ENCODE peak calls at places on chromosomes 16 and 17, in four cellular contexts. One of them, this sample, is unnamed. For H3F3A, the result is how much of the 10 kb centered on the place peaks cover.

GRCh38 chr16:11224894-11225676 is 30.9 kb downstream of the SOCS1 start:
- DNase-seq in GM23248: no peak
- DNase-seq in neural progenitor cell: no peak
- DNase-seq in MM.1S: peak
- DNase-seq in this sample: no peak

GRCh38 chr16:54985668-54986067 is 55.0 kb downstream of the IRX5 start:
- DNase-seq in GM23248: no peak
- DNase-seq in neural progenitor cell: no peak
- DNase-seq in MM.1S: no peak
- DNase-seq in this sample: no peak

GRCh38 chr17:47733414-47734288 is 615 bp downstream of the TBX21 start:
- DNase-seq in GM23248: peak
- DNase-seq in neural progenitor cell: peak
- DNase-seq in MM.1S: no peak
- DNase-seq in this sample: no peak

GRCh38 chr17:66422181-66422580 is 119.8 kb downstream of the PRKCA start:
- DNase-seq in GM23248: peak
- DNase-seq in neural progenitor cell: no peak
- DNase-seq in MM.1S: no peak
- DNase-seq in this sample: no peak

GRCh38 chr16:4081577-4082021 is 34.6 kb downstream of the ADCY9 start:
- DNase-seq in GM23248: peak
- DNase-seq in neural progenitor cell: peak
- DNase-seq in MM.1S: no peak
- DNase-seq in this sample: no peak

GRCh38 chr16:21684199-21684598 is 20.4 kb downstream of the OTOA start:
- DNase-seq in GM23248: peak
- DNase-seq in neural progenitor cell: peak
- DNase-seq in MM.1S: no peak
- DNase-seq in this sample: no peak

GRCh38 chr16:55001931-55002330 is 71.3 kb downstream of the IRX5 start:
- DNase-seq in GM23248: peak
- DNase-seq in neural progenitor cell: no peak
- DNase-seq in MM.1S: no peak
- DNase-seq in this sample: no peak

GRCh38 chr17:38322156-38322779 is 21.5 kb downstream of the GPR179 start:
- DNase-seq in GM23248: peak
- DNase-seq in neural progenitor cell: peak
- DNase-seq in MM.1S: peak
- DNase-seq in this sample: peak

GRCh38 chr17:42101513-42102292 is 3.4 kb upstream of the ZNF385C start:
- DNase-seq in GM23248: peak
- DNase-seq in neural progenitor cell: peak
- DNase-seq in MM.1S: peak
- DNase-seq in this sample: no peak

GRCh38 chr16:69190046-69190588 is 3.2 kb downstream of the SNTB2 start:
- DNase-seq in GM23248: no peak
- DNase-seq in neural progenitor cell: no peak
- DNase-seq in MM.1S: no peak
- DNase-seq in this sample: no peak

GRCh38 chr17:2198917-2199316 is 104.7 kb downstream of the SMG6 start:
- DNase-seq in GM23248: peak
- DNase-seq in neural progenitor cell: no peak
- DNase-seq in MM.1S: no peak
- DNase-seq in this sample: no peak

GRCh38 chr17:73325527-73325842 is 13.7 kb upstream of the CDC42EP4 start:
- DNase-seq in GM23248: peak
- DNase-seq in neural progenitor cell: no peak
- DNase-seq in MM.1S: no peak
- DNase-seq in this sample: peak

GRCh38 chr16:75208242-75208825 is 1.4 kb upstream of the CTRB2 start:
- DNase-seq in GM23248: no peak
- DNase-seq in neural progenitor cell: no peak
- DNase-seq in MM.1S: no peak
- DNase-seq in this sample: no peak

GRCh38 chr17:67679225-67679624 is 38.5 kb upstream of the NOL11 start:
- DNase-seq in GM23248: no peak
- DNase-seq in neural progenitor cell: no peak
- DNase-seq in MM.1S: peak
- DNase-seq in this sample: no peak

GRCh38 chr17:81646869-81647600 is 9.3 kb downstream of the PDE6G start:
- DNase-seq in GM23248: no peak
- DNase-seq in neural progenitor cell: no peak
- DNase-seq in MM.1S: no peak
- DNase-seq in this sample: no peak
- H2AFZ ChIP-seq in GM23248: no peak
- H2AFZ ChIP-seq in neural progenitor cell: no peak
- H2AFZ ChIP-seq in MM.1S: no peak
- H2AFZ ChIP-seq in this sample: no peak

GRCh38 chr17:49031965-49032928 is 35.1 kb downstream of the IGF2BP1 start:
- DNase-seq in GM23248: peak
- DNase-seq in neural progenitor cell: peak
- DNase-seq in MM.1S: peak
- DNase-seq in this sample: peak
- H3F3A ChIP-seq in GM23248: under half
- H3F3A ChIP-seq in neural progenitor cell: half or more
- H3F3A ChIP-seq in MM.1S: under half
- H3F3A ChIP-seq in this sample: under half

GRCh38 chr17:44004077-44004760 is at the start of gene NAGS:
- DNase-seq in GM23248: peak
- DNase-seq in neural progenitor cell: peak
- DNase-seq in MM.1S: no peak
- DNase-seq in this sample: no peak
- H2AFZ ChIP-seq in GM23248: peak
- H2AFZ ChIP-seq in neural progenitor cell: no peak
- H2AFZ ChIP-seq in MM.1S: no peak
- H2AFZ ChIP-seq in this sample: no peak

DNA sequence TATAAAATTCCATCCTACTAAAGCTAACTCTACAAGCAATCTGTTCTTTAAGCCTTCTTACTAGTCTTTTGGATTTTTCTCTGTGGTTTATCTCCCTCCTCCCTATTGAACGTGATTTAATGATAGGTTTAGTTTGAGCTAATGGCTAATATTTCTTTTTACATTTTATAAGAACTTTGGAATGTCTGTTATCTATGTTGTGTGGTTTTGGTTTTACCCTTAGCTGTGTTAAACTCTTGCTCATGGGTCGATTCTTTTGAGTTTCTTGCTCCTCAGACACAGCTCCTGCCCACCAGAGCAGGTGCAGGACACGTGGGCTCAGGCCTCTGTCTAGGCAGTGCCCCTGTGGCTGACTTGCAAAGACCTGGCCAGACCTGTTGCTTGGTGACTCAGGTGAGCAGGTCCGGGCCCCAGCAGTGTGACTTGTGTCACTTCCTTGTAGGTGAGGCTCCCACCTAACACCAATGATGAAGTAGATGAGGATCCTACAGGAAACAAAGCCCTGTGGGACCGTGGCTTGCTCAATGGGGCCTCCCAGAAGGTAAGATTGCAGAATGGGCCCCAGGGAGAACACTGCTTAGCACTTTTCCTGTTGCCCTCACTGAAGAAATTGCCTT is 45.1 kb downstream of the SF3B3 start:
- DNase-seq in GM23248: no peak
- DNase-seq in neural progenitor cell: no peak
- DNase-seq in MM.1S: no peak
- DNase-seq in this sample: peak
- H3F3A ChIP-seq in GM23248: half or more
- H3F3A ChIP-seq in neural progenitor cell: under half
- H3F3A ChIP-seq in MM.1S: under half
- H3F3A ChIP-seq in this sample: half or more

DNA sequence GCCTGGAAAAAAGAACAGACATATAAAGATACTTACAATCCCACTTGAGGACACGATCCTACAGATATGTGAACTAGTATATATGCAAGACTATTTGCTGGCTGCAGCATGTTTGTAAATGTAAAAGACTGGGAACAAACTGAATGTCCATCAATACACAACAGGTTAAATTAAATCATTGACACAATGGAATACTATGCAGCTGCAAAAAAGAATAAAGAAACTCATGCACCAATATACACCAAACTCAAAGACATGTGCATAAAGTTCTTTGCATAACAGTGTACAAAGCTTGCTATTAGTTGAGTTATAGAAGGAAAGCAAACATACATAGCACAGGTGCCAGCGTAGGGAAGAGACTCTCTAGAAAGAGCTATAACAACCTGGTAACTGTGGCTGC is 61.9 kb upstream of the SREBF1 start:
- DNase-seq in GM23248: no peak
- DNase-seq in neural progenitor cell: no peak
- DNase-seq in MM.1S: no peak
- DNase-seq in this sample: no peak
- H2AFZ ChIP-seq in GM23248: no peak
- H2AFZ ChIP-seq in neural progenitor cell: no peak
- H2AFZ ChIP-seq in MM.1S: no peak
- H2AFZ ChIP-seq in this sample: no peak

DNA sequence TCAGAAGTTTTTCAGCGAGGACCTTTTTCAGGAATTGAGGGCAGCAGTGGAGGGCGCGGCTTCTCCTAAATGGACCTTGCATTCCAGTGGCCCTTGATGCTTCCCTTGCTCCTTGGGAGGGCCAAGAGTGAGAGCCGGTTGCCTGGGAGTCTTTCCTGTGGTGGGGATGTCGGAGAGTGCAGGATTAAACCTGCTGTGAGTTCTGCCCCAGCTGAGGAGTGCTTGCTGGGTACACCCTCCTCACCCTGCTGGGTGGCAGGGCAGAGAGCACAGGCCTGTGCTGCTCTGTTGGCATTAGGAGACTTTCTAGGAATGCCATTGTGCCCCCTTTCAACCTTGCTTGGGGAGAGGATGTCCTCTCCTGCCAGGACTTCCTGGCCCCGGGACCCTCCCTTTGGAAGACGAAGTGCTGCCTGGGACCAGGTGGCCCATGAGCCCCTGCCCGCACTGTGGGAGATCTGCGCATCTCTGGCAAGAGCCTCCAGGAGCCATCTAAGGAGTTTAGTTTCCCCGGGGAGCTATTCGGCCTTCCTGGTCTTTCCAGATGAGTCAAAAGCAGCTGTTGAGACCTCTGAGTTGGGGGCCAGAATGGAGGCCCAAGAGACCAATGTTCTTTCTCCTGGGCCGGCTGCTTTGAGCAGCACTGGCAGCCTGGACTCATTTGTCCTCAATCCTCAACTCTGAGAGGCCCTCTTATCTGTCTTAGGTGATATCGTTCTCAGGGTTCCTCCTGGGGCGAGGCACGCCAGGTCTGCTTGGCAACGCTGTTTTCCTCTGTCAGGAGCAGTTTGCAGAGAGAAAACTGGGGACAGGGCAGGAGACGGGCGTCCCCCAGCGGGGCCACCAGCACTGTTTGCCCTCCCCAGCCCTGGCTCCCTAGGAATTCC is 5.6 kb downstream of the LLGL2 start:
- DNase-seq in GM23248: no peak
- DNase-seq in neural progenitor cell: no peak
- DNase-seq in MM.1S: no peak
- DNase-seq in this sample: peak
- H3F3A ChIP-seq in GM23248: under half
- H3F3A ChIP-seq in neural progenitor cell: under half
- H3F3A ChIP-seq in MM.1S: under half
- H3F3A ChIP-seq in this sample: under half

GRCh38 chr16:31428277-31428597 is at the start of gene COX6A2:
- DNase-seq in GM23248: no peak
- DNase-seq in neural progenitor cell: no peak
- DNase-seq in MM.1S: no peak
- DNase-seq in this sample: no peak
- H2AFZ ChIP-seq in GM23248: peak
- H2AFZ ChIP-seq in neural progenitor cell: no peak
- H2AFZ ChIP-seq in MM.1S: no peak
- H2AFZ ChIP-seq in this sample: no peak

DNA sequence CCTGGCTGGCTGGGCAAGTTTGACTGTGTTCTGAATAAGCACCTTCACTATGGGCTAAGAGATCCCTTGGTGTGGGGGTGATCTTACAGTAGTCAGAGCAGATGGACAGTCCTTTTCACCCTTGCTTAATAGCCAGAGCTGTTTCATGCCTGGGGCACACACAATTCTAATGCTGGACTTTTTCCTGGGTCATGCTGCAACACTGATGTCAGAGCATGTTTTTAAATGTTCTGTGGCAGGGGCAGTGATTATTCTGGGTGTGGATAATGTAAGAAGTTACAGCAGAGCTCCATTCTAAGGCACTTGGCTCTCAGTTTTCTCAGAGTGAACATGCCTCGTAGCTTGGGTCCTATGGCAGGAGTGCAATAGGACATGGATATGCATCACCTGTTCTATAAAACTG is 4.0 kb upstream of the CD68 start:
- DNase-seq in GM23248: peak
- DNase-seq in neural progenitor cell: no peak
- DNase-seq in MM.1S: no peak
- DNase-seq in this sample: no peak
- H3F3A ChIP-seq in GM23248: half or more
- H3F3A ChIP-seq in neural progenitor cell: half or more
- H3F3A ChIP-seq in MM.1S: half or more
- H3F3A ChIP-seq in this sample: half or more

GRCh38 chr17:18860161-18860972 is 2.4 kb downstream of the PRPSAP2 start:
- DNase-seq in GM23248: peak
- DNase-seq in neural progenitor cell: no peak
- DNase-seq in MM.1S: no peak
- DNase-seq in this sample: no peak
- H2AFZ ChIP-seq in GM23248: no peak
- H2AFZ ChIP-seq in neural progenitor cell: no peak
- H2AFZ ChIP-seq in MM.1S: no peak
- H2AFZ ChIP-seq in this sample: no peak

GRCh38 chr17:65028537-65028843 is 28.1 kb downstream of the GNA13 start:
- DNase-seq in GM23248: no peak
- DNase-seq in neural progenitor cell: no peak
- DNase-seq in MM.1S: no peak
- DNase-seq in this sample: no peak
- H3F3A ChIP-seq in GM23248: under half
- H3F3A ChIP-seq in neural progenitor cell: under half
- H3F3A ChIP-seq in MM.1S: under half
- H3F3A ChIP-seq in this sample: under half